ENCODE peak calls at places on chromosomes 4 and X, in eight cellular contexts. One of them, this sample, is unnamed.

GRCh38 chr4:99361268-99361922 is 8.8 kb upstream of the ADH1C start:
- DNase-seq in HTR-8/SVneo: no peak
- DNase-seq in neuronal stem cell: no peak
- DNase-seq in T-helper 2 cell: no peak
- DNase-seq in stimulated activated CD8-positive, alpha-beta memory T cell treated with anti-CD3 and anti-CD28 coated beads, Interleukin-7, amount 100 ng/mL, for 1 hour: no peak
- DNase-seq in stimulated activated naive B cell treated with anti-CD40 and anti-IgM and Interleukin-4, amounts not matched to agents 10 μg/mL and 1 μg/mL and 100 μg/mL, for 72 hours: no peak
- DNase-seq in activated naive CD4-positive, alpha-beta T cell treated with anti-CD3 and anti-CD28 coated beads, Interleukin-2, amount 50 U/mL, for 16 hours: no peak
- DNase-seq in HFFc6: no peak
- DNase-seq in this sample: no peak

GRCh38 chrX:152915541-152916241 is 17.8 kb downstream of the ZNF185 start:
- DNase-seq in stimulated activated naive B cell treated with anti-CD40 and anti-IgM and Interleukin-4, amounts not matched to agents 10 μg/mL and 1 μg/mL and 100 μg/mL, for 72 hours: peak; percentile 20
- DNase-seq in activated naive CD4-positive, alpha-beta T cell treated with anti-CD3 and anti-CD28 coated beads, Interleukin-2, amount 50 U/mL, for 16 hours: no peak
- DNase-seq in HFFc6: peak; percentile 35
- DNase-seq in stimulated activated CD8-positive, alpha-beta memory T cell treated with anti-CD3 and anti-CD28 coated beads, Interleukin-7, amount 100 ng/mL, for 1 hour: no peak
- DNase-seq in T-helper 2 cell: no peak
- DNase-seq in HTR-8/SVneo: peak; percentile 18
- DNase-seq in neuronal stem cell: no peak
- DNase-seq in this sample: no peak

GRCh38 chr4:139367421-139368090 is 65.3 kb upstream of the NDUFC1 start:
- DNase-seq in activated naive CD4-positive, alpha-beta T cell treated with anti-CD3 and anti-CD28 coated beads, Interleukin-2, amount 50 U/mL, for 16 hours: no peak
- DNase-seq in T-helper 2 cell: no peak
- DNase-seq in neuronal stem cell: no peak
- DNase-seq in HFFc6: peak; percentile 55
- DNase-seq in stimulated activated naive B cell treated with anti-CD40 and anti-IgM and Interleukin-4, amounts not matched to agents 10 μg/mL and 1 μg/mL and 100 μg/mL, for 72 hours: no peak
- DNase-seq in stimulated activated CD8-positive, alpha-beta memory T cell treated with anti-CD3 and anti-CD28 coated beads, Interleukin-7, amount 100 ng/mL, for 1 hour: no peak
- DNase-seq in HTR-8/SVneo: peak; percentile 12
- DNase-seq in this sample: no peak

GRCh38 chr4:76856183-76856969 is 41.6 kb downstream of the SOWAHB start:
- DNase-seq in activated naive CD4-positive, alpha-beta T cell treated with anti-CD3 and anti-CD28 coated beads, Interleukin-2, amount 50 U/mL, for 16 hours: no peak
- DNase-seq in stimulated activated CD8-positive, alpha-beta memory T cell treated with anti-CD3 and anti-CD28 coated beads, Interleukin-7, amount 100 ng/mL, for 1 hour: no peak
- DNase-seq in neuronal stem cell: no peak
- DNase-seq in HFFc6: peak; percentile 51
- DNase-seq in stimulated activated naive B cell treated with anti-CD40 and anti-IgM and Interleukin-4, amounts not matched to agents 10 μg/mL and 1 μg/mL and 100 μg/mL, for 72 hours: no peak
- DNase-seq in T-helper 2 cell: no peak
- DNase-seq in HTR-8/SVneo: peak; percentile 8
- DNase-seq in this sample: no peak

GRCh38 chrX:4642114-4642513 is 928.7 kb upstream of the PRKX start:
- DNase-seq in HFFc6: no peak
- DNase-seq in T-helper 2 cell: no peak
- DNase-seq in stimulated activated naive B cell treated with anti-CD40 and anti-IgM and Interleukin-4, amounts not matched to agents 10 μg/mL and 1 μg/mL and 100 μg/mL, for 72 hours: no peak
- DNase-seq in neuronal stem cell: no peak
- DNase-seq in activated naive CD4-positive, alpha-beta T cell treated with anti-CD3 and anti-CD28 coated beads, Interleukin-2, amount 50 U/mL, for 16 hours: no peak
- DNase-seq in HTR-8/SVneo: no peak
- DNase-seq in stimulated activated CD8-positive, alpha-beta memory T cell treated with anti-CD3 and anti-CD28 coated beads, Interleukin-7, amount 100 ng/mL, for 1 hour: no peak
- DNase-seq in this sample: no peak

GRCh38 chr4:5472166-5472565 is 236.2 kb downstream of the EVC2 start:
- DNase-seq in T-helper 2 cell: no peak
- DNase-seq in HTR-8/SVneo: no peak
- DNase-seq in stimulated activated naive B cell treated with anti-CD40 and anti-IgM and Interleukin-4, amounts not matched to agents 10 μg/mL and 1 μg/mL and 100 μg/mL, for 72 hours: no peak
- DNase-seq in stimulated activated CD8-positive, alpha-beta memory T cell treated with anti-CD3 and anti-CD28 coated beads, Interleukin-7, amount 100 ng/mL, for 1 hour: no peak
- DNase-seq in HFFc6: no peak
- DNase-seq in neuronal stem cell: no peak
- DNase-seq in activated naive CD4-positive, alpha-beta T cell treated with anti-CD3 and anti-CD28 coated beads, Interleukin-2, amount 50 U/mL, for 16 hours: no peak
- DNase-seq in this sample: no peak

GRCh38 chr4:107888237-107888636 is 43.1 kb upstream of the CYP2U1 start:
- DNase-seq in HFFc6: no peak
- DNase-seq in activated naive CD4-positive, alpha-beta T cell treated with anti-CD3 and anti-CD28 coated beads, Interleukin-2, amount 50 U/mL, for 16 hours: no peak
- DNase-seq in stimulated activated CD8-positive, alpha-beta memory T cell treated with anti-CD3 and anti-CD28 coated beads, Interleukin-7, amount 100 ng/mL, for 1 hour: no peak
- DNase-seq in T-helper 2 cell: no peak
- DNase-seq in HTR-8/SVneo: no peak
- DNase-seq in neuronal stem cell: peak; percentile 9
- DNase-seq in stimulated activated naive B cell treated with anti-CD40 and anti-IgM and Interleukin-4, amounts not matched to agents 10 μg/mL and 1 μg/mL and 100 μg/mL, for 72 hours: no peak
- DNase-seq in this sample: no peak

GRCh38 chr4:137125011-137125410 is 407.3 kb downstream of the PCDH18 start:
- DNase-seq in HTR-8/SVneo: no peak
- DNase-seq in activated naive CD4-positive, alpha-beta T cell treated with anti-CD3 and anti-CD28 coated beads, Interleukin-2, amount 50 U/mL, for 16 hours: no peak
- DNase-seq in HFFc6: peak; percentile 75
- DNase-seq in neuronal stem cell: no peak
- DNase-seq in stimulated activated naive B cell treated with anti-CD40 and anti-IgM and Interleukin-4, amounts not matched to agents 10 μg/mL and 1 μg/mL and 100 μg/mL, for 72 hours: no peak
- DNase-seq in T-helper 2 cell: no peak
- DNase-seq in stimulated activated CD8-positive, alpha-beta memory T cell treated with anti-CD3 and anti-CD28 coated beads, Interleukin-7, amount 100 ng/mL, for 1 hour: no peak
- DNase-seq in this sample: no peak

GRCh38 chr4:53365121-53365485 is 758 bp downstream of the SCFD2 start:
- DNase-seq in neuronal stem cell: no peak
- DNase-seq in activated naive CD4-positive, alpha-beta T cell treated with anti-CD3 and anti-CD28 coated beads, Interleukin-2, amount 50 U/mL, for 16 hours: no peak
- DNase-seq in HFFc6: no peak
- DNase-seq in T-helper 2 cell: no peak
- DNase-seq in stimulated activated naive B cell treated with anti-CD40 and anti-IgM and Interleukin-4, amounts not matched to agents 10 μg/mL and 1 μg/mL and 100 μg/mL, for 72 hours: no peak
- DNase-seq in HTR-8/SVneo: no peak
- DNase-seq in stimulated activated CD8-positive, alpha-beta memory T cell treated with anti-CD3 and anti-CD28 coated beads, Interleukin-7, amount 100 ng/mL, for 1 hour: no peak
- DNase-seq in this sample: no peak